ENCODE peak calls at places on chromosomes 2 and 18, in five cellular contexts. L is HepG2, G is K562, V is A549, E is upper lobe of left lung. T is an unnamed sample.

GRCh38 chr2:123093199-123093598 is 931.9 kb upstream of the CNTNAP5 start:
- ATAC-seq in L (no peak), G (no peak), V (no peak), E (no peak), T (no peak)

GRCh38 chr18:813405-814071 is 1.5 kb upstream of the YES1 start:
- ATAC-seq in L (no peak), G (no peak), V (no peak), E (no peak), T (no peak)

GRCh38 chr2:73449404-73449803 is 63.8 kb downstream of the ALMS1 start:
- ATAC-seq in L (no peak), G (no peak), V (no peak), E (no peak), T (no peak)

GRCh38 chr2:164662066-164662465 is 40.8 kb upstream of the GRB14 start:
- ATAC-seq in L (no peak), G (no peak), V (no peak), E (no peak), T (no peak)

GRCh38 chr2:171034315-171034714 is 105.3 kb downstream of the GORASP2 start:
- ATAC-seq in L (no peak), G (no peak), V (no peak), E (no peak), T (no peak)

GRCh38 chr2:21363364-21363763 is 239.6 kb downstream of the TDRD15 start:
- ATAC-seq in L (peak), G (no peak), V (no peak), E (no peak), T (no peak)

GRCh38 chr2:177518754-177519153 is 126.2 kb downstream of the AGPS start:
- ATAC-seq in L (no peak), G (no peak), V (no peak), E (no peak), T (no peak)

GRCh38 chr2:36367497-36368353 is 12.1 kb downstream of the CRIM1 start:
- ATAC-seq in L (peak), G (no peak), V (peak), E (peak), T (no peak)

GRCh38 chr18:2880473-2880872 is 33.7 kb downstream of the EMILIN2 start:
- ATAC-seq in L (no peak), G (peak), V (no peak), E (no peak), T (no peak)

GRCh38 chr2:191857406-191857805 is 10.5 kb upstream of the CAVIN2 start:
- ATAC-seq in L (no peak), G (no peak), V (no peak), E (no peak), T (peak)

GRCh38 chr2:101559576-101559975 is 84.7 kb upstream of the RFX8 start:
- ATAC-seq in L (no peak), G (no peak), V (no peak), E (no peak), T (peak)

GRCh38 chr2:241868661-241869081 is 858 bp upstream of the RTP5 start:
- ATAC-seq in L (no peak), G (no peak), V (peak), E (no peak), T (no peak)

GRCh38 chr18:77115461-77115907 is 17.1 kb downstream of the MBP start:
- ATAC-seq in L (no peak), G (no peak), V (no peak), E (no peak), T (no peak)

GRCh38 chr2:176405477-176405876 is 136.2 kb downstream of the MTX2 start:
- ATAC-seq in L (no peak), G (no peak), V (no peak), E (no peak), T (no peak)

GRCh38 chr18:48395646-48396045 is 13.5 kb downstream of the ZBTB7C start:
- ATAC-seq in L (no peak), G (no peak), V (no peak), E (no peak), T (no peak)

GRCh38 chr18:77006305-77007175 is 126.0 kb downstream of the MBP start:
- ATAC-seq in L (no peak), G (no peak), V (no peak), E (peak), T (peak)

GRCh38 chr2:165054667-165055066 is 99.3 kb upstream of the SLC38A11 start:
- ATAC-seq in L (no peak), G (no peak), V (no peak), E (no peak), T (no peak)

GRCh38 chr2:235917506-235917905 is 250.7 kb downstream of the GBX2 start:
- ATAC-seq in L (no peak), G (no peak), V (no peak), E (no peak), T (no peak)

GRCh38 chr2:180406687-180407086 is 399.6 kb upstream of the CWC22 start:
- ATAC-seq in L (no peak), G (no peak), V (no peak), E (no peak), T (no peak)

GRCh38 chr18:27017901-27018500 is 152.5 kb upstream of the AQP4 start:
- ATAC-seq in L (peak), G (no peak), V (no peak), E (no peak), T (no peak)

GRCh38 chr2:61959381-61960293 is 54.2 kb downstream of the COMMD1 start:
- ATAC-seq in L (peak), G (no peak), V (no peak), E (no peak), T (no peak)

GRCh38 chr2:199988176-199988575 is 32.8 kb downstream of the MAIP1 start:
- ATAC-seq in L (no peak), G (peak), V (no peak), E (no peak), T (no peak)

GRCh38 chr2:176177580-176178270 is 10.7 kb upstream of the HOXD1 start:
- ATAC-seq in L (no peak), G (no peak), V (no peak), E (peak), T (no peak)

GRCh38 chr18:10793730-10794370 is 268.0 kb downstream of the NAPG start:
- ATAC-seq in L (no peak), G (no peak), V (no peak), E (no peak), T (no peak)

GRCh38 chr18:39846277-39846676 is 2108.8 kb upstream of the PIK3C3 start:
- ATAC-seq in L (no peak), G (no peak), V (no peak), E (peak), T (peak)

GRCh38 chr2:218615868-218616315 is 8.2 kb downstream of the PLCD4 start:
- ATAC-seq in L (peak), G (no peak), V (peak), E (no peak), T (peak)

GRCh38 chr2:61210332-61210981 is 48.5 kb downstream of the C2orf74 start:
- ATAC-seq in L (peak), G (no peak), V (peak), E (peak), T (peak)

GRCh38 chr2:169507698-169508097 is 1.8 kb upstream of the KLHL41 start:
- ATAC-seq in L (no peak), G (no peak), V (peak), E (no peak), T (no peak)

GRCh38 chr2:20532634-20533437 is 86.0 kb downstream of the RHOB start:
- ATAC-seq in L (peak), G (peak), V (no peak), E (no peak), T (peak)

GRCh38 chr18:48136051-48136543 is 205.6 kb upstream of the SMAD2 start:
- ATAC-seq in L (peak), G (no peak), V (no peak), E (peak), T (peak)

GRCh38 chr2:242017086-242017485 is 147.6 kb downstream of the RTP5 start:
- ATAC-seq in L (no peak), G (no peak), V (no peak), E (no peak), T (no peak)

GRCh38 chr2:160270571-160271113 is 70.6 kb upstream of the ITGB6 start:
- ATAC-seq in L (peak), G (peak), V (peak), E (peak), T (no peak)

GRCh38 chr18:31225668-31226067 is 63.0 kb upstream of the DSC1 start:
- ATAC-seq in L (peak), G (no peak), V (no peak), E (no peak), T (no peak)

DNA sequence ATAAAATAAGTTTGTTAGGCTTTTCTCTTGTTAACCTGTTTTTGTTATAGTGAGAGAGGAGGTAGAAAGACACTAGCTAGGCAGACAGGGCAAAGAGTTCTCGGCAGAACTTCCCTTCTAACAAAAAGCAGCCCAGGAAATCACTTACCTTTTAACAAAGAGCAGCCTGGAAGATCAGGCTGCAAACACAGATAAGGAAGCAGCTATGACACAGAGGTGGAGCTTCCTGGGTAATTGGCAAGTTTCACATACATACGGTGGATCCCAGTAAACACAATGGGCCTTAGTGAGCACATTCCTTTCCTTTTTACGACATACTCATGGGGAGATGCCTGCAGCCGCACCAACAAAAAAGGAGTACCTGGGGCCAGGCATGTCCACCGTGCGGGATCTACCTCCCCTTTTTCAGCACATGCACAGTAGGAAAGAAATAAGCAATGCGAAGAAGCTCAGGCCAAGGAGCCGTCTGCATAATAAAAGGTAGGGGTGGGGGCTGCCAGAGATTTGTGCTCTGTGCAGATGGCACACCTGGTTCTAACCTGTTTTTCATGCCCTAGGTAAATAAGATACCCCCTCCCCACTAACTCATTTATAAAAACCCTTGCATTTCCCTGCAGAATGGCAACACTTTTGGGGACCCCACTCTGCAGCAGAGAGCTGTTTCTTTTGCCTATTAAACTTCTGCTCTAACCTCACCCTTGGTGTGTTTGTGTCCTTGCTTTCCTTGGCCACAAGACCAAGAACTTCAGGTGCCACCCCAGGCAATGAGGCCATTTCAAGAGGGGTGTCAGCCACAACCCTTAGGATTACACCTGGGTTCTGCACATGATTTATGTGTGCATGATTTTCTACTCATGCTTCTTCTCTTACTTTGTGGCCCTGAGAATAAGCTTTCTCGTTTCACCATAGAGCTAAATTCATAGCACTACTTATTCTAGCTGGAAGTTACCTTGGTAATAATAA is 26.5 kb downstream of the MDH1 start:
- ATAC-seq in L (peak), G (peak), V (no peak), E (no peak), T (no peak)
- TF ChIP-seq EP300 in L (no peak), G (no peak), V (no peak), E (no peak), T (no peak)

GRCh38 chr2:147777408-147777807 is 67.4 kb upstream of the ACVR2A start:
- ATAC-seq in L (no peak), G (no peak), V (no peak), E (no peak), T (no peak)
- TF ChIP-seq EP300 in L (no peak), G (no peak), V (no peak), E (no peak), T (no peak)

DNA sequence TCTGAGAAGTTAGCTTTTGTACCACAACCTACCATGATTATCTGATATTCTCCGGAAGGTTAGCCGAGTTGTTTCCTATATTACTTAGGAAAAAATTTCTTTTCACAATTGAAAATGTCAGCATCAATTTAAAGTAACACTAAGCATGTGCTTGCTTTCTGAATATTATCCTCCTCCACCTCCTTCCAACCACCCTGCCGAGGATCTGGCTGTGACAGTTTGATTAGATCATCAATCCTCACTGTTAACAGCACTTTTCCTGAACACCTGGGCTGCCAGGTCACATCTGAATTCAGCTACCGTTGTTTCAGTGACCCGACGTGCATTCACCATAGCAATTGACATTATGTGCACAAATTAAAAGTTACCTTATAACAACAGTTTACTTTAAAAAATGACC is 207.0 kb downstream of the ZNF407 start:
- ATAC-seq in L (no peak), G (no peak), V (no peak), E (no peak), T (no peak)
- TF ChIP-seq EP300 in L (no peak), G (no peak), V (no peak), E (no peak), T (no peak)

DNA sequence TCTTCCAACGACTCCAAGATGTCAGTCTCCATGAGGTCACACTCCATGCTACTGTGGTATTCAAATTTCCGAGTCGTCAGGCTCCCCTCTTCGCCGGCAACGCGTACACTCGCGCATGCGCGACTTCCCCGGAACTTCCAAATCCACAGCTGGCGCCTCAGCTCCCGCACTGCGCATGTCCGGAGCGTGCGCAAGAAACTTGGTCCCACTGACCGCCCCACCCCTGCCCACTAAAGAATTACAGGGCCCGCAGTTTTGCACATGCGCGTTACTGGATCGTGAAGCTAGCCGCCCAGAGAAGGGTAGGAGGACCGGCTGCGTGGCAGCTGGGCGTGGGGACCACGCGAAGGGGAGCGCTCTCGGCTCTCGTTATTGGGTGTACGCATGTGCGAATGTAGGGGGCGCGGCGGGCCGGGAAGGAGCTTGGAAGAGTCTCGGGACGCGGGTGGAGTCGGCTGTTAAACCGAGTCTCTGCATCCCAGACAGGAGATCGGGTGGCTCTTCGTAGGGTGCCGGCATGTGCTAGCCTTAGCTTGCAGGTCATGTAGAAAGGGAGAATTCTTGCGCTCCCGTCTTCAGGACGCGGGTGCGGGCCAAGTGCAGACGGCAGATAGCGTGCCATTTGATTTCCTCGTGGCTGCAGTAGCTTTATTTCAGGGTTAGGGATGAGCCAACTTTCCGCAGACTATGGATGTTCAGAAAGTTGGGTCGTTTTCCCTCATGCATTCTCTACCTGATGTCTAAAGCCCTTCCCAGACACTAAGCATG is at the start of gene FAM98A:
- ATAC-seq in L (peak), G (peak), V (peak), E (peak), T (peak)
- TF ChIP-seq EP300 in L (no peak), G (no peak), V (no peak), E (no peak), T (no peak)

GRCh38 chr2:230650585-230651137 is 62.0 kb upstream of the CAB39 start:
- ATAC-seq in L (peak), G (peak), V (no peak), E (no peak), T (no peak)
- TF ChIP-seq EP300 in L (no peak), G (peak), V (no peak), E (no peak), T (no peak)

GRCh38 chr18:7579923-7580542 is 12.9 kb downstream of the PTPRM start:
- ATAC-seq in L (no peak), G (no peak), V (no peak), E (no peak), T (no peak)
- TF ChIP-seq EP300 in L (no peak), G (no peak), V (no peak), E (no peak), T (no peak)

GRCh38 chr2:38734299-38735058 is 16.7 kb downstream of the SRSF7 start:
- ATAC-seq in L (no peak), G (peak), V (peak), E (no peak), T (no peak)

GRCh38 chr2:38733300-38733971 is 17.7 kb downstream of the SRSF7 start:
- ATAC-seq in L (peak), G (no peak), V (no peak), E (no peak), T (no peak)

GRCh38 chr2:38737925-38738324 is 13.2 kb downstream of the SRSF7 start:
- ATAC-seq in L (no peak), G (no peak), V (no peak), E (no peak), T (no peak)

GRCh38 chr2:38739524-38739923 is 11.6 kb downstream of the SRSF7 start:
- ATAC-seq in L (no peak), G (no peak), V (no peak), E (no peak), T (no peak)

GRCh38 chr2:38736035-38736320 is 15.2 kb downstream of the SRSF7 start:
- ATAC-seq in L (no peak), G (no peak), V (no peak), E (no peak), T (no peak)
- TF ChIP-seq EP300 in L (no peak), G (no peak), V (no peak), E (no peak), T (no peak)

GRCh38 chr18:45335644-45336043 is 279.6 kb upstream of the SLC14A2 start:
- ATAC-seq in L (no peak), G (no peak), V (no peak), E (no peak), T (no peak)

GRCh38 chr18:45336431-45336830 is 278.8 kb upstream of the SLC14A2 start:
- ATAC-seq in L (no peak), G (no peak), V (no peak), E (no peak), T (no peak)

GRCh38 chr18:45332911-45333310 is 282.4 kb upstream of the SLC14A2 start:
- ATAC-seq in L (no peak), G (no peak), V (no peak), E (no peak), T (no peak)

GRCh38 chr18:45337477-45337876 is 277.8 kb upstream of the SLC14A2 start:
- ATAC-seq in L (no peak), G (no peak), V (no peak), E (no peak), T (no peak)

DNA sequence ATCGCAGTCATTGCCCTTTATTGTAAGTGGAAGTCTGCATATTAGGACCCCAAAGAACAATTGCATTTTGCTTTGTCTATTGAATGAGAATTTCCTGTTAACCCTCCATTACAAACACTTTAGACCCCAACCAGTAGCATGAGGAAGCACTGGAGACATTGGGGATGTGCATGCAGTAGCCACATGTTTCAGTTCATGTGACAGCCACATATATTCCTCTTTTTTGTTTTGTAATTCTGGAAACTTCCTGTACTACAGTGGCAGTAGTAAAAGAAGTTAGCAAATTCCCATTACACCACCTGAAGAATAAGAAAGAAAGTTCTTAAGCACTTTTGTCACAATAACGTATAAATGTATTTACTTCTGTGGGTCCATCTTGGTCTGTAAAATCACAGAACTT is 281.1 kb upstream of the SLC14A2 start:
- ATAC-seq in L (no peak), G (no peak), V (no peak), E (no peak), T (no peak)
- TF ChIP-seq EP300 in L (no peak), G (no peak), V (no peak), E (no peak), T (no peak)

GRCh38 chr2:239223330-239224248 is 177.2 kb downstream of the HDAC4 start:
- ATAC-seq in L (peak), G (no peak), V (no peak), E (peak), T (peak)
- TF ChIP-seq EP300 in L (no peak), G (no peak), V (no peak), E (no peak), T (no peak)

T was measured in gastroesophageal sphincter.